ENCODE peak calls at places on chromosomes 5 and 9, in seven cellular contexts. One of them, this sample, is unnamed.

GRCh38 chr5:42306287-42306686 is 117.0 kb upstream of the GHR start:
- DNase-seq in GM12878: no peak
- DNase-seq in SK-N-SH: no peak
- DNase-seq in H1: no peak
- DNase-seq in HepG2: no peak
- DNase-seq in HCT116: no peak
- DNase-seq in K562: no peak
- DNase-seq in this sample: no peak

GRCh38 chr5:158385982-158386381 is 527.0 kb upstream of the CLINT1 start:
- DNase-seq in SK-N-SH: no peak
- DNase-seq in H1: no peak
- DNase-seq in K562: no peak
- DNase-seq in HepG2: no peak
- DNase-seq in GM12878: no peak
- DNase-seq in HCT116: no peak
- DNase-seq in this sample: peak

GRCh38 chr5:170467000-170467707 is 36.7 kb upstream of the KCNIP1 start:
- DNase-seq in SK-N-SH: no peak
- DNase-seq in H1: peak
- DNase-seq in K562: no peak
- DNase-seq in HepG2: no peak
- DNase-seq in GM12878: no peak
- DNase-seq in HCT116: no peak
- DNase-seq in this sample: no peak

GRCh38 chr5:73030531-73030930 is 74.7 kb downstream of the FCHO2 start:
- DNase-seq in H1: no peak
- DNase-seq in K562: no peak
- DNase-seq in SK-N-SH: no peak
- DNase-seq in GM12878: no peak
- DNase-seq in HCT116: no peak
- DNase-seq in HepG2: no peak
- DNase-seq in this sample: peak

GRCh38 chr5:16568875-16569580 is 47.8 kb downstream of the RETREG1 start:
- DNase-seq in GM12878: no peak
- DNase-seq in SK-N-SH: peak
- DNase-seq in K562: no peak
- DNase-seq in H1: no peak
- DNase-seq in HCT116: no peak
- DNase-seq in HepG2: no peak
- DNase-seq in this sample: no peak

GRCh38 chr9:124054671-124055212 is 43.2 kb downstream of the LHX2 start:
- DNase-seq in HepG2: peak
- DNase-seq in GM12878: peak
- DNase-seq in HCT116: no peak
- DNase-seq in H1: no peak
- DNase-seq in K562: no peak
- DNase-seq in SK-N-SH: no peak
- DNase-seq in this sample: no peak

GRCh38 chr5:170420809-170421412 is 31.7 kb upstream of the KCNMB1 start:
- DNase-seq in HepG2: peak
- DNase-seq in H1: peak
- DNase-seq in SK-N-SH: peak
- DNase-seq in K562: peak
- DNase-seq in GM12878: no peak
- DNase-seq in HCT116: peak
- DNase-seq in this sample: peak

GRCh38 chr9:93522736-93523135 is 53.6 kb upstream of the PHF2 start:
- DNase-seq in HepG2: no peak
- DNase-seq in GM12878: no peak
- DNase-seq in H1: no peak
- DNase-seq in SK-N-SH: no peak
- DNase-seq in HCT116: no peak
- DNase-seq in K562: no peak
- DNase-seq in this sample: peak

GRCh38 chr5:35129921-35130485 is 82.3 kb upstream of the AGXT2 start:
- DNase-seq in HepG2: no peak
- DNase-seq in SK-N-SH: no peak
- DNase-seq in HCT116: no peak
- DNase-seq in K562: no peak
- DNase-seq in H1: no peak
- DNase-seq in GM12878: peak
- DNase-seq in this sample: no peak

GRCh38 chr5:151697452-151697851 is 10.7 kb upstream of the SPARC start:
- DNase-seq in H1: no peak
- DNase-seq in K562: no peak
- DNase-seq in HepG2: no peak
- DNase-seq in HCT116: no peak
- DNase-seq in GM12878: no peak
- DNase-seq in SK-N-SH: no peak
- DNase-seq in this sample: no peak

GRCh38 chr5:127236254-127236653 is 54.3 kb upstream of the MEGF10 start:
- DNase-seq in HCT116: no peak
- DNase-seq in SK-N-SH: no peak
- DNase-seq in HepG2: no peak
- DNase-seq in GM12878: no peak
- DNase-seq in K562: no peak
- DNase-seq in H1: no peak
- DNase-seq in this sample: no peak

GRCh38 chr5:126043684-126044083 is 379.5 kb upstream of the GRAMD2B start:
- DNase-seq in GM12878: no peak
- DNase-seq in H1: no peak
- DNase-seq in K562: no peak
- DNase-seq in SK-N-SH: no peak
- DNase-seq in HCT116: no peak
- DNase-seq in HepG2: no peak
- DNase-seq in this sample: no peak

GRCh38 chr9:69357030-69357853 is 32.2 kb downstream of the ENTREP1 start:
- DNase-seq in GM12878: no peak
- DNase-seq in H1: no peak
- DNase-seq in HCT116: no peak
- DNase-seq in SK-N-SH: no peak
- DNase-seq in HepG2: no peak
- DNase-seq in K562: no peak
- DNase-seq in this sample: no peak

GRCh38 chr9:8468048-8468600 is 668.5 kb upstream of the DMAC1 start:
- DNase-seq in SK-N-SH: no peak
- DNase-seq in GM12878: no peak
- DNase-seq in HCT116: no peak
- DNase-seq in HepG2: no peak
- DNase-seq in H1: no peak
- DNase-seq in K562: no peak
- DNase-seq in this sample: no peak

DNA sequence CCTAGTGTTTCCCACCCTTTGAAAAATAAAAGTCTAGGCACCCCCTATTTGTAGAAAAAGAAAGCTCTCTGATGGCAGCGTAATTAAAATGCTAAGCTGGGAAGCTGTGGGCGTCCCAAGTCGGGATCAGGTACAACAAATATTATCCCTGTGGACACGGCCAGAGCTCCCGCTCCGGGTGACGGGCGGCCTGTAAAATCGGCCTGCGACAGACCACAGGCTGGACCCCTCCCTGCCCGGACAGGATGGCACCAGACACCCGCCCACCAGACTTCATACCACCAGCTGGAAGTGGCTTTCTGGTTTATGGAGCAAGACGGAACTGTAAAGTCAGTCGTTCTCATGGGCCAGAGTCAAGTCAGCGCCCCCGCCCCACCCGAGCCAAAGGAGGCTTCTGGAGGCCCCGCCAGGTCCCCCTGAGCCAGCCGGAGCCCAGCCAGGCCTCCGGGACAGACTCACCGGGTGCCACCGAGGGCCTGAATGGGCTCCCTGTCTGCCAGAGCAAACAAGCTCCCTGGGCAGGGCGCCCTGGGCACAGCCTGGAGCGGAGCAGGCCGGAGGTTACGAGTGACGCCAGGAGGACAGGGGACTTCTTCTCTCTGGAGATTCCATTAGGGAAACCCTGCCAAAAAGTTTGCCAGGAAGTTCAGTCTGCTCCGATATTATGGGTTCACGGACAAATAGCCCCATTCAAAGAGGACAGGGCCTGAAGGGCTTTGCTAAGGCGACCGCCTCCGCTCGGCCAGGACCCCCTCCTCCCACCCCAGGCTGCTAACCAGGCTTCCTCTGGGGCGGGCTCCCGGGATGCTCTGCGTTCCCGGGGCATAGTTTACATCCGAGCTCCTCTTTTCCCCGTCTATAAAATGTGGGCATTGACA is 173.7 kb downstream of the ERCC6L2 start:
- DNase-seq in GM12878: no peak
- DNase-seq in H1: no peak
- DNase-seq in HepG2: no peak
- DNase-seq in HCT116: no peak
- DNase-seq in K562: no peak
- DNase-seq in SK-N-SH: no peak
- DNase-seq in this sample: no peak
- TF ChIP-seq JUND in GM12878: no peak
- TF ChIP-seq JUND in H1: no peak
- TF ChIP-seq JUND in HepG2: no peak
- TF ChIP-seq JUND in HCT116: no peak
- TF ChIP-seq JUND in K562: no peak
- TF ChIP-seq JUND in SK-N-SH: no peak
- TF ChIP-seq JUND in this sample: no peak

GRCh38 chr9:95495988-95496387 is 20.8 kb downstream of the PTCH1 start:
- DNase-seq in K562: no peak
- DNase-seq in HepG2: no peak
- DNase-seq in GM12878: no peak
- DNase-seq in HCT116: no peak
- DNase-seq in SK-N-SH: no peak
- DNase-seq in H1: no peak
- DNase-seq in this sample: no peak

GRCh38 chr9:95494022-95494415 is 22.8 kb downstream of the PTCH1 start:
- DNase-seq in H1: no peak
- DNase-seq in SK-N-SH: peak
- DNase-seq in HepG2: no peak
- DNase-seq in HCT116: no peak
- DNase-seq in K562: no peak
- DNase-seq in GM12878: no peak
- DNase-seq in this sample: no peak

GRCh38 chr9:95491543-95492330 is 25.0 kb downstream of the PTCH1 start:
- DNase-seq in K562: no peak
- DNase-seq in HCT116: no peak
- DNase-seq in H1: no peak
- DNase-seq in SK-N-SH: no peak
- DNase-seq in GM12878: no peak
- DNase-seq in HepG2: no peak
- DNase-seq in this sample: no peak

GRCh38 chr9:95495529-95495928 is 21.2 kb downstream of the PTCH1 start:
- DNase-seq in H1: no peak
- DNase-seq in HCT116: no peak
- DNase-seq in K562: no peak
- DNase-seq in SK-N-SH: no peak
- DNase-seq in GM12878: no peak
- DNase-seq in HepG2: no peak
- DNase-seq in this sample: no peak

DNA sequence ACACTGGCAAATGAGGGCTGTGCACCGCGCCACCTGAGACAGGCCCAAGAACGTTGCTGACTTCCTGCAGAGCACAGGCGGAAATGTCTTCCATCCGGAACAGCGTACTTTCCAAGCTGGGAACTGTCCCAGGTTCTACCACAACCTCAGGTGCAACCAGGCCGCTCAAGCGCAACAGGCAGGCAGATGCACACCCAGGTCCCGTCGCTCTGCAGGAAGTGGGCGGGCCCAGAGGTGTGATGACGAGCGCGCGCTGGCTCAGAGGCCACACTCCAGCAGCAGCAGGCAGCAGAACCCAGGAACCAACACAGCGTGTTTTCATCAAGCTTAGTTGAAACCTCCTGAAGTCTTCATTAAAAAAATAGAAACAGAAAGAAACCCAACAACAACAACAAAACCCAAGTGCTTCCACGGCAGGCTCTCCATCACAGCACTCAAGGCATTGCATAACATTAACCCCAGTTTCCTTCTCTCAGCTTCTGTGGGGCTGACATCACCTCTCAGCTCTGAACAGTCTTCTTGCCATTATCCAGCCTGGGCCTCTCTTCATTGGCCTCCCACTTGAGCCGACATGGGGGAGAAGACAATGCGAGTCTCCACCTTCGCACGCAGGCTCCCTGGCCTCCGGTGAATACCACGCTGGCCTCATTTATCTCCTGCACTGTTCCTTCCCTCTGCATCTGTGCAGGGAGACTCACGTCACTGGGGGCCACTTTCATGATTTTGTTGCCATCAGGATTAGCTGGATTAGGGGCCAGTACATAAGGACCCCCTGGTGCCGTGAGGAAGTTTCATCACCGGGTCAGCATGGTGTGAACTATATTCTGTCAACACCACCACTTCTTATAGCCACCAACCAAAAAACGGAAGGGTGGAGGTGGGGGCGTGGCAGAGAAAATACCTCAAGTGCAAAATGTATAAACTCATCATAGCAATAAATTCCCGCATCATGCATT is 22.1 kb downstream of the PTCH1 start:
- DNase-seq in K562: no peak
- DNase-seq in H1: no peak
- DNase-seq in SK-N-SH: peak
- DNase-seq in HCT116: no peak
- DNase-seq in HepG2: no peak
- DNase-seq in GM12878: peak
- DNase-seq in this sample: no peak
- TF ChIP-seq JUND in K562: no peak
- TF ChIP-seq JUND in H1: no peak
- TF ChIP-seq JUND in SK-N-SH: no peak
- TF ChIP-seq JUND in HCT116: no peak
- TF ChIP-seq JUND in HepG2: no peak
- TF ChIP-seq JUND in GM12878: no peak
- TF ChIP-seq JUND in this sample: no peak

DNA sequence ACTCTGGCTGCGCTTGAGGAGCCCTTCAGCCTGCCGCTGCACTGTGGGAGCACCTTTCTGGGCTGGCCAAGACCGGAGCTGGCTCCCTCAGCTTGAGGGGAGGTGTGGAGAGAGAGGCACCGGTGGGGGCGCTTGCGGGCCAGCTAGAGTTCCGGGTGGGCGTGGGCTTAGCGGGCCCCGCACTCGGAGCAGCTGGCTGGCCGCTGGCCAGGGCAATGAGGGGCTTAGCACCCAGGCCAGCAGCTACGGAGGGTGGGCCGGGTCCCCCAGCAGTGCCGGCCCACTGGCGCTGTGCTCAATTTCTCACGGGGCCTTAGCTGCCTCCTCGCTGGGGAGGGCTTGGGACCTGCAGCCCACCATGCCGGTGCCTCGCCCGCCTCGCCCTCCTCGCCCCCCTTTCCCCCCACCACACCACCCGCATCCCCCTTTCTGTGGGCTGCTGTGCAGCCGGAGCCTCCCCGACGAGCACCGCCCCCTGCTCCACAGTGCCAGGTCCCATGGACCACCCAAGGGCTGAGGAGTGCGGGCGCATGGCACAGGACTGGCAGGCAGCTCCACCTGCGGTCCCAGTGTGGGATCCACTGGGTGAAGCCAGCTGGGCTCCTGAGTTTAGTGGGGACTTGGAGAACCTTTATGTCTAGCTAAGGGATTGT is 954.5 kb downstream of the DTWD2 start:
- DNase-seq in SK-N-SH: no peak
- DNase-seq in HCT116: no peak
- DNase-seq in H1: no peak
- DNase-seq in HepG2: no peak
- DNase-seq in K562: no peak
- DNase-seq in GM12878: no peak
- DNase-seq in this sample: no peak
- TF ChIP-seq JUND in SK-N-SH: no peak
- TF ChIP-seq JUND in HCT116: no peak
- TF ChIP-seq JUND in H1: no peak
- TF ChIP-seq JUND in HepG2: no peak
- TF ChIP-seq JUND in K562: no peak
- TF ChIP-seq JUND in GM12878: no peak
- TF ChIP-seq JUND in this sample: no peak

GRCh38 chr5:180779985-180780610 is 22.5 kb downstream of the MGAT1 start:
- DNase-seq in SK-N-SH: no peak
- DNase-seq in HCT116: no peak
- DNase-seq in HepG2: no peak
- DNase-seq in H1: no peak
- DNase-seq in GM12878: no peak
- DNase-seq in K562: no peak
- DNase-seq in this sample: no peak
- TF ChIP-seq JUND in SK-N-SH: no peak
- TF ChIP-seq JUND in HCT116: no peak
- TF ChIP-seq JUND in HepG2: no peak
- TF ChIP-seq JUND in H1: no peak
- TF ChIP-seq JUND in GM12878: no peak
- TF ChIP-seq JUND in K562: no peak
- TF ChIP-seq JUND in this sample: no peak